ENCODE peak calls at places on chromosomes 11 and 22, in five cellular contexts. R is anterior cingulate cortex; S is OCI-LY7; Q is pancreas; B is CD4-positive, alpha-beta memory T cell. D is an unnamed sample.

GRCh38 chr11:1845571-1846452 is 7.0 kb downstream of the TNNI2 start:
- DNase-seq in R (no peak), S (no peak), Q (peak), B (peak), D (no peak)

GRCh38 chr11:66115638-66116410 is 45.8 kb downstream of the PACS1 start:
- DNase-seq in R (no peak), S (peak), Q (no peak), B (peak), D (no peak)

GRCh38 chr11:102240502-102240901 is 76.8 kb upstream of the BIRC3 start:
- DNase-seq in R (no peak), S (no peak), Q (no peak), B (no peak), D (no peak)

GRCh38 chr22:42972592-42973535 is 42.1 kb downstream of the PACSIN2 start:
- DNase-seq in R (no peak), S (no peak), Q (no peak), B (no peak), D (no peak)

GRCh38 chr11:115929618-115930129 is 425.5 kb upstream of the CADM1 start:
- DNase-seq in R (no peak), S (no peak), Q (no peak), B (no peak), D (no peak)

GRCh38 chr11:119323532-119324033 is 6.7 kb upstream of the MCAM start:
- DNase-seq in R (peak), S (peak), Q (peak), B (peak), D (peak)

GRCh38 chr11:41175304-41175972 is 284.0 kb downstream of the LRRC4C start:
- DNase-seq in R (no peak), S (no peak), Q (no peak), B (no peak), D (peak)

GRCh38 chr22:42473484-42474193 is 41.4 kb upstream of the NFAM1 start:
- DNase-seq in R (no peak), S (peak), Q (no peak), B (peak), D (peak)

GRCh38 chr11:34468209-34468841 is 29.6 kb downstream of the CAT start:
- DNase-seq in R (no peak), S (peak), Q (no peak), B (peak), D (peak)

GRCh38 chr11:69958308-69958707 is 119.8 kb upstream of the ANO1 start:
- DNase-seq in R (no peak), S (no peak), Q (no peak), B (no peak), D (peak)

D was measured in mammary epithelial cell.